ENCODE peak calls at places on chromosome 19, in ten cellular contexts. O is EL; S is fibroblast of pulmonary artery; C is amniotic stem cell; W is stimulated activated CD4-positive, alpha-beta T cell treated with anti-CD3 and anti-CD28 coated beads, Interleukin-15, amount 100 ng/mL, for 1 hour; Y is neuronal stem cell; U is T-cell; D is C1 segment of cervical spinal cord; Z is activated T-cell treated with anti-CD3 and anti-CD28 coated beads, Interleukin-2, amount 50 U/mL, for 72 hours; M is naive thymus-derived CD8-positive, alpha-beta T cell. Q is an unnamed sample.

GRCh38 chr19:43470288-43470687 is 4.9 kb upstream of the LYPD3 start:
- DNase-seq in M (peak), O (peak), U (peak), S (no peak), Y (no peak), Z (peak), W (no peak), D (no peak), C (peak), Q (no peak)

GRCh38 chr19:13864223-13864512 is 12.8 kb upstream of the NANOS3 start:
- DNase-seq in Y (no peak), C (no peak), W (no peak), Z (no peak), D (no peak), O (no peak), S (no peak), U (no peak), M (no peak), Q (no peak)

GRCh38 chr19:7257148-7258041 is 36.8 kb downstream of the INSR start:
- DNase-seq in Y (no peak), C (no peak), D (no peak), M (no peak), U (no peak), S (peak), Z (no peak), O (peak), W (no peak), Q (peak)

GRCh38 chr19:53871448-53871847 is 3.8 kb downstream of the MYADM start:
- DNase-seq in O (no peak), S (no peak), C (no peak), Y (no peak), W (no peak), U (no peak), D (no peak), Z (no peak), M (peak), Q (no peak)

GRCh38 chr19:32702010-32702409 is 10.4 kb downstream of the NUDT19 start:
- DNase-seq in C (no peak), Y (no peak), S (no peak), O (no peak), W (no peak), M (no peak), D (no peak), Z (no peak), U (no peak), Q (peak)

GRCh38 chr19:3459322-3459881 is 20.9 kb downstream of the SMIM24 start:
- DNase-seq in Z (no peak), D (peak), O (peak), C (peak), W (no peak), Y (no peak), U (no peak), M (no peak), S (peak), Q (peak)

GRCh38 chr19:48680436-48681126 is 7.8 kb upstream of the NTN5 start:
- DNase-seq in S (no peak), D (no peak), Z (no peak), M (no peak), W (no peak), U (no peak), O (no peak), Y (no peak), C (no peak), Q (no peak)

GRCh38 chr19:15902254-15902653 is 4.4 kb upstream of the CYP4F2 start:
- DNase-seq in S (no peak), D (no peak), O (no peak), U (no peak), C (no peak), M (no peak), Z (no peak), W (no peak), Y (no peak), Q (no peak)

GRCh38 chr19:51539821-51540366 is 8.4 kb upstream of the SIGLEC6 start:
- DNase-seq in Z (no peak), S (no peak), D (no peak), W (no peak), Y (no peak), C (no peak), U (no peak), M (no peak), O (no peak), Q (no peak)

GRCh38 chr19:40104754-40105153 is 14.0 kb upstream of the ZNF780A start:
- DNase-seq in C (no peak), Y (no peak), M (no peak), Z (no peak), S (no peak), O (no peak), W (no peak), U (no peak), D (no peak), Q (no peak)

GRCh38 chr19:45630463-45630862 is 8.7 kb downstream of the EML2 start:
- DNase-seq in D (no peak), W (no peak), M (no peak), C (peak), Z (no peak), S (peak), U (no peak), O (peak), Y (no peak), Q (peak)

GRCh38 chr19:13149628-13150186 is 468 bp downstream of the STX10 start:
- DNase-seq in M (no peak), O (peak), S (peak), Y (peak), U (no peak), D (no peak), Z (no peak), C (no peak), W (no peak), Q (no peak)

GRCh38 chr19:7460562-7460966 is 28.3 kb downstream of the PEX11G start:
- DNase-seq in U (no peak), C (no peak), Y (no peak), O (peak), S (peak), M (no peak), D (no peak), Z (no peak), W (no peak), Q (peak)

GRCh38 chr19:14112809-14113385 is 4.7 kb downstream of the PRKACA start:
- DNase-seq in U (no peak), M (no peak), Y (no peak), D (no peak), O (no peak), S (no peak), W (no peak), C (no peak), Z (no peak), Q (no peak)

GRCh38 chr19:2974342-2974932 is 2.9 kb upstream of the TLE6 start:
- DNase-seq in D (no peak), Y (no peak), U (no peak), S (peak), W (no peak), M (no peak), C (no peak), O (no peak), Z (no peak), Q (no peak)

Q was measured in renal cortical epithelial cell.